ENCODE peak calls at places on chromosomes 7 and 10, in seven cellular contexts. One of them, this sample, is unnamed. For H3K9me3, the result is how much of the 10 kb centered on the place peaks cover.

GRCh38 chr10:16953270-16953669 is 136.0 kb upstream of the RSU1 start:
- DNase-seq in psoas muscle: no peak
- DNase-seq in neuronal stem cell: no peak
- DNase-seq in H9: no peak
- DNase-seq in ovary: no peak
- DNase-seq in tibial nerve: no peak
- DNase-seq in tibial artery: no peak
- DNase-seq in this sample: no peak

GRCh38 chr7:28125381-28126046 is 55.1 kb downstream of the JAZF1 start:
- DNase-seq in psoas muscle: no peak
- DNase-seq in neuronal stem cell: no peak
- DNase-seq in H9: no peak
- DNase-seq in ovary: no peak
- DNase-seq in tibial nerve: peak
- DNase-seq in tibial artery: no peak
- DNase-seq in this sample: peak

GRCh38 chr7:94305836-94306235 is 88.9 kb upstream of the COL1A2 start:
- DNase-seq in psoas muscle: no peak
- DNase-seq in neuronal stem cell: no peak
- DNase-seq in H9: no peak
- DNase-seq in ovary: no peak
- DNase-seq in tibial nerve: no peak
- DNase-seq in tibial artery: no peak
- DNase-seq in this sample: no peak

GRCh38 chr10:71127019-71127534 is 85.3 kb upstream of the UNC5B start:
- DNase-seq in psoas muscle: no peak
- DNase-seq in neuronal stem cell: no peak
- DNase-seq in H9: no peak
- DNase-seq in ovary: no peak
- DNase-seq in tibial nerve: no peak
- DNase-seq in tibial artery: no peak
- DNase-seq in this sample: no peak

GRCh38 chr10:2981361-2981801 is 86.0 kb upstream of the PFKP start:
- DNase-seq in psoas muscle: no peak
- DNase-seq in neuronal stem cell: no peak
- DNase-seq in H9: peak
- DNase-seq in ovary: no peak
- DNase-seq in tibial nerve: no peak
- DNase-seq in tibial artery: no peak
- DNase-seq in this sample: no peak

GRCh38 chr7:6623589-6624245 is 8.3 kb downstream of the ZNF853 start:
- DNase-seq in psoas muscle: no peak
- DNase-seq in neuronal stem cell: no peak
- DNase-seq in H9: no peak
- DNase-seq in ovary: no peak
- DNase-seq in tibial nerve: no peak
- DNase-seq in tibial artery: no peak
- DNase-seq in this sample: no peak

GRCh38 chr7:92135490-92135889 is 1.2 kb upstream of the CYP51A1 start:
- DNase-seq in psoas muscle: no peak
- DNase-seq in neuronal stem cell: no peak
- DNase-seq in H9: no peak
- DNase-seq in ovary: no peak
- DNase-seq in tibial nerve: no peak
- DNase-seq in tibial artery: no peak
- DNase-seq in this sample: no peak

GRCh38 chr10:20598590-20598989 is 298.5 kb downstream of the NEBL start:
- DNase-seq in psoas muscle: peak
- DNase-seq in neuronal stem cell: no peak
- DNase-seq in H9: peak
- DNase-seq in ovary: peak
- DNase-seq in tibial nerve: peak
- DNase-seq in tibial artery: peak
- DNase-seq in this sample: peak

GRCh38 chr10:93221521-93221920 is 147.8 kb downstream of the CYP26A1 start:
- DNase-seq in psoas muscle: no peak
- DNase-seq in neuronal stem cell: no peak
- DNase-seq in H9: no peak
- DNase-seq in ovary: no peak
- DNase-seq in tibial nerve: no peak
- DNase-seq in tibial artery: no peak
- DNase-seq in this sample: no peak

GRCh38 chr7:155807805-155808550 is 4.3 kb downstream of the SHH start:
- DNase-seq in psoas muscle: no peak
- DNase-seq in neuronal stem cell: no peak
- DNase-seq in H9: peak
- DNase-seq in ovary: no peak
- DNase-seq in tibial nerve: no peak
- DNase-seq in tibial artery: no peak
- DNase-seq in this sample: no peak

GRCh38 chr7:64087501-64087900 is 42.3 kb downstream of the ZNF727 start:
- DNase-seq in psoas muscle: no peak
- DNase-seq in neuronal stem cell: no peak
- DNase-seq in H9: no peak
- DNase-seq in ovary: no peak
- DNase-seq in tibial nerve: no peak
- DNase-seq in tibial artery: no peak
- DNase-seq in this sample: no peak
- H3K9me3 ChIP-seq in psoas muscle: half or more
- H3K9me3 ChIP-seq in neuronal stem cell: under half
- H3K9me3 ChIP-seq in H9: half or more
- H3K9me3 ChIP-seq in ovary: under half
- H3K9me3 ChIP-seq in tibial nerve: under half
- H3K9me3 ChIP-seq in tibial artery: under half
- H3K9me3 ChIP-seq in this sample: under half

DNA sequence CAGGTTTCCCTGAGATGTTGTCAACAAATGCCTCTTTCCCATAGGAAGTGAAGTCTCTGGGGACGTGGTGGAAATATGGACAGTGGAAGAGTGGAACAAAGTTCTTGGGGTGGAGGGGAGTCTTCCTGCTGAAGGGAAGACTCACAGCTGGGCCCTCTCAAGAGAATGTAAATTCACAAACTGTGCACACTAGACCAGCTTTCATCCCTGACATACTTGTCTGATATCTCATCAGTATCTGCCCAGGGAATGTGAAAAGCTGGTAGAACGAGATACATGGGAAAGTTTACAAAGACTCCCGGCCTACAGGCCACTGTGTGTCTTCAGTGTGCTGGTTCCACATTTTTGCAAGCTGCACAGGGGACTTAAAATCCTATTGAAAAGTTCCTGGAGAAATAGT is 16.7 kb upstream of the CCDC3 start:
- DNase-seq in psoas muscle: no peak
- DNase-seq in neuronal stem cell: no peak
- DNase-seq in H9: no peak
- DNase-seq in ovary: no peak
- DNase-seq in tibial nerve: no peak
- DNase-seq in tibial artery: no peak
- DNase-seq in this sample: no peak
- H3K27ac ChIP-seq in psoas muscle: no peak
- H3K27ac ChIP-seq in neuronal stem cell: no peak
- H3K27ac ChIP-seq in H9: no peak
- H3K27ac ChIP-seq in ovary: no peak
- H3K27ac ChIP-seq in tibial nerve: no peak
- H3K27ac ChIP-seq in tibial artery: no peak
- H3K27ac ChIP-seq in this sample: no peak

GRCh38 chr10:45428611-45429510 is 54.8 kb downstream of the ALOX5 start:
- DNase-seq in psoas muscle: no peak
- DNase-seq in neuronal stem cell: no peak
- DNase-seq in H9: no peak
- DNase-seq in ovary: no peak
- DNase-seq in tibial nerve: no peak
- DNase-seq in tibial artery: no peak
- DNase-seq in this sample: no peak
- H3K9me3 ChIP-seq in psoas muscle: under half
- H3K9me3 ChIP-seq in neuronal stem cell: under half
- H3K9me3 ChIP-seq in H9: under half
- H3K9me3 ChIP-seq in ovary: under half
- H3K9me3 ChIP-seq in tibial nerve: under half
- H3K9me3 ChIP-seq in tibial artery: under half
- H3K9me3 ChIP-seq in this sample: under half

GRCh38 chr10:91201213-91201996 is 19.1 kb upstream of the PCGF5 start:
- DNase-seq in psoas muscle: no peak
- DNase-seq in neuronal stem cell: no peak
- DNase-seq in H9: no peak
- DNase-seq in ovary: no peak
- DNase-seq in tibial nerve: no peak
- DNase-seq in tibial artery: no peak
- DNase-seq in this sample: no peak
- H3K27ac ChIP-seq in psoas muscle: peak
- H3K27ac ChIP-seq in neuronal stem cell: no peak
- H3K27ac ChIP-seq in H9: no peak
- H3K27ac ChIP-seq in ovary: no peak
- H3K27ac ChIP-seq in tibial nerve: peak
- H3K27ac ChIP-seq in tibial artery: peak
- H3K27ac ChIP-seq in this sample: no peak

DNA sequence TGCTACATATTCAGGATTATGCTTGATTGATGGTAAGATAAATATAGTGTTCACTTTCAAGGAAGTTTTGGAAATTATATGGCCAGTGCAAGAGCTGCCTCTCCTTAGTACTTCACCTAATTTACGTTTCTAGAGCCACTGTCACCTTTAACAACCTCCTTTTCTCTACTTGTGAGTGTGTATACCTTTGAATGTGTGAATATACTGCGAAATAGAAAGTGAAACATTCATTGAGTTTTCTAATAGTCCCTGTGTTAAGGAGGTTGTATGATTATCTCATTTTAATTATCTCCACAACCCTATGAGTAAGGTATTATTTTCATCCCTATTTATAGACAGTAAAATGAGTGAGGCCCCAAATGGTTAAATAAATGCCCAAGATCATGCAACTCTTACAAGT is 1050.5 kb downstream of the XPNPEP1 start:
- DNase-seq in psoas muscle: no peak
- DNase-seq in neuronal stem cell: no peak
- DNase-seq in H9: no peak
- DNase-seq in ovary: no peak
- DNase-seq in tibial nerve: no peak
- DNase-seq in tibial artery: no peak
- DNase-seq in this sample: no peak
- H3K9me3 ChIP-seq in psoas muscle: under half
- H3K9me3 ChIP-seq in neuronal stem cell: under half
- H3K9me3 ChIP-seq in H9: under half
- H3K9me3 ChIP-seq in ovary: under half
- H3K9me3 ChIP-seq in tibial nerve: under half
- H3K9me3 ChIP-seq in tibial artery: under half
- H3K9me3 ChIP-seq in this sample: under half

DNA sequence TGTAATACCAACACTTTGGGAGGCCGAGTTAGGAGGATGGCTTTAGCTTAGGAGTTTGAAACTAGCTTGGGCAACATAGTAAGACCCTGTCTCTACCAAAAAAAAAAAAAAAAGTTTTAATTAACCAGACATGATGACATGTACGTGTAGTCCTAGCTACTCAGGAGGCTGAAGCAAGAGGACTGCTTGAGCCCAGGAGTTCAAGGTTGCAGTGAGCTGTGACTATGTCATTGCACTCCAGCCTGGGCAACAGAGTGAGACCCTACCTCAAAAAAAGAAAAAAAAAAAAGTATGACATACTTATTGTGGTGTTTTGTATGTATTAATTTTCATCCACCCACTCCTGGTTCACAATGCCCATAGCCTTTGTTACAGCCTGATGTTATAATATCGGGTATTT is 69.7 kb downstream of the GSAP start:
- DNase-seq in psoas muscle: no peak
- DNase-seq in neuronal stem cell: no peak
- DNase-seq in H9: no peak
- DNase-seq in ovary: no peak
- DNase-seq in tibial nerve: no peak
- DNase-seq in tibial artery: no peak
- DNase-seq in this sample: no peak
- H3K27ac ChIP-seq in psoas muscle: no peak
- H3K27ac ChIP-seq in neuronal stem cell: no peak
- H3K27ac ChIP-seq in H9: no peak
- H3K27ac ChIP-seq in ovary: no peak
- H3K27ac ChIP-seq in tibial nerve: no peak
- H3K27ac ChIP-seq in tibial artery: no peak
- H3K27ac ChIP-seq in this sample: no peak